ENCODE peak calls at places on chromosomes 11 and 22, in five cellular contexts. S is activated CD8-positive, alpha-beta T cell treated with anti-CD3 and anti-CD28 coated beads, Interleukin-2, amount 10 ng/mL, durations not matched to agents 7 days and 5 days; V is CD4-positive, CD25-positive, alpha-beta regulatory T cell; U is upper lobe of right lung; M is CD8-positive, alpha-beta T cell. L is an unnamed sample.

GRCh38 chr11:112255075-112255739 is 5.5 kb downstream of the PLET1 start:
- ATAC-seq in S (no peak), V (no peak), U (no peak), M (no peak), L (no peak)

GRCh38 chr11:86152006-86152862 is 83.3 kb upstream of the PICALM start:
- ATAC-seq in S (peak), V (no peak), U (no peak), M (no peak), L (peak)

GRCh38 chr11:121053244-121053643 is 29.3 kb downstream of the TBCEL start:
- ATAC-seq in S (no peak), V (no peak), U (no peak), M (no peak), L (no peak)

GRCh38 chr11:76744186-76745058 is 38.7 kb upstream of the TSKU start:
- ATAC-seq in S (no peak), V (no peak), U (peak), M (no peak), L (peak)

GRCh38 chr11:130070829-130071205 is 1.1 kb downstream of the APLP2 start:
- ATAC-seq in S (no peak), V (no peak), U (peak), M (no peak), L (no peak)

GRCh38 chr11:129842138-129842537 is 26.5 kb downstream of the TMEM45B start:
- ATAC-seq in S (peak), V (no peak), U (no peak), M (no peak), L (no peak)

GRCh38 chr11:27385245-27385644 is 22.2 kb upstream of the CCDC34 start:
- ATAC-seq in S (no peak), V (no peak), U (no peak), M (no peak), L (no peak)

GRCh38 chr22:21067075-21067900 is 21.5 kb downstream of the LRRC74B start:
- ATAC-seq in S (no peak), V (no peak), U (no peak), M (no peak), L (no peak)

L was measured in esophagus mucosa.